ENCODE peak calls at places on chromosomes 11 and 22, in four cellular contexts. One of them, this sample, is unnamed.

GRCh38 chr11:60985991-60986915 is 14.8 kb downstream of the CD6 start:
- DNase-seq in hepatic stellate cell: no peak
- DNase-seq in brain microvascular endothelial cell: peak; percentile 41
- DNase-seq in fibroblast of pulmonary artery: peak; percentile 33
- DNase-seq in this sample: no peak

GRCh38 chr11:10029386-10030121 is 264.5 kb downstream of the SBF2 start:
- DNase-seq in hepatic stellate cell: no peak
- DNase-seq in brain microvascular endothelial cell: no peak
- DNase-seq in fibroblast of pulmonary artery: no peak
- DNase-seq in this sample: no peak

GRCh38 chr11:112811781-112812180 is 149.4 kb upstream of the NCAM1 start:
- DNase-seq in hepatic stellate cell: no peak
- DNase-seq in brain microvascular endothelial cell: no peak
- DNase-seq in fibroblast of pulmonary artery: no peak
- DNase-seq in this sample: no peak

GRCh38 chr22:45007247-45007945 is 2.4 kb downstream of the PHF21B start:
- DNase-seq in brain microvascular endothelial cell: peak; percentile 2
- DNase-seq in fibroblast of pulmonary artery: no peak
- DNase-seq in hepatic stellate cell: no peak
- DNase-seq in this sample: no peak

GRCh38 chr11:13030857-13031256 is 21.7 kb downstream of the RASSF10 start:
- DNase-seq in fibroblast of pulmonary artery: no peak
- DNase-seq in brain microvascular endothelial cell: no peak
- DNase-seq in hepatic stellate cell: no peak
- DNase-seq in this sample: no peak

GRCh38 chr22:31923761-31924160 is 20.6 kb upstream of the YWHAH start:
- DNase-seq in hepatic stellate cell: no peak
- DNase-seq in brain microvascular endothelial cell: no peak
- DNase-seq in fibroblast of pulmonary artery: no peak
- DNase-seq in this sample: no peak

GRCh38 chr11:45897556-45897955 is 9.5 kb downstream of the FREY1 start:
- DNase-seq in hepatic stellate cell: no peak
- DNase-seq in fibroblast of pulmonary artery: no peak
- DNase-seq in brain microvascular endothelial cell: no peak
- DNase-seq in this sample: no peak

GRCh38 chr22:28297504-28297903 is 378.4 kb upstream of the PITPNB start:
- DNase-seq in brain microvascular endothelial cell: no peak
- DNase-seq in hepatic stellate cell: no peak
- DNase-seq in fibroblast of pulmonary artery: no peak
- DNase-seq in this sample: no peak

GRCh38 chr11:61297741-61298140 is 2.6 kb upstream of the VWCE start:
- DNase-seq in brain microvascular endothelial cell: peak; percentile 92
- DNase-seq in hepatic stellate cell: peak; percentile 85
- DNase-seq in fibroblast of pulmonary artery: peak; percentile 99
- DNase-seq in this sample: no peak

GRCh38 chr11:45646275-45646970 is 19.0 kb downstream of the CHST1 start:
- DNase-seq in brain microvascular endothelial cell: peak; percentile 40
- DNase-seq in hepatic stellate cell: no peak
- DNase-seq in fibroblast of pulmonary artery: peak; percentile 45
- DNase-seq in this sample: peak; percentile 52